ENCODE peak calls at places on chromosomes 13 and 19, in seven cellular contexts. J is WTC11, S is WERI-Rb-1, E is GM12865, C is nephron progenitor cell, G is IMR-90, N is heart left ventricle. H is an unnamed sample.

GRCh38 chr13:73602295-73602694 is 531.9 kb downstream of the KLF12 start:
- DNase-seq in G (peak), S (peak), E (no peak), N (no peak), J (no peak), C (no peak), H (no peak)

GRCh38 chr19:45385392-45386221 is 15.2 kb upstream of the ERCC2 start:
- DNase-seq in C (no peak), E (no peak), N (no peak), G (no peak), J (peak), S (no peak), H (peak)

GRCh38 chr19:37813340-37813739 is 34.0 kb upstream of the ZNF573 start:
- DNase-seq in J (no peak), E (no peak), N (no peak), S (no peak), C (no peak), G (no peak), H (no peak)

GRCh38 chr19:2976609-2977000 is 759 bp upstream of the TLE6 start:
- DNase-seq in E (no peak), J (no peak), S (no peak), C (no peak), N (no peak), G (no peak), H (no peak)

GRCh38 chr13:44155422-44156293 is 218.0 kb upstream of the SERP2 start:
- DNase-seq in S (no peak), E (no peak), J (peak), N (peak), C (peak), G (peak), H (no peak)

GRCh38 chr19:12833747-12834417 is 497 bp downstream of the RTBDN start:
- DNase-seq in E (peak), C (peak), J (peak), S (peak), G (no peak), N (no peak), H (peak)

GRCh38 chr13:20904908-20905307 is 2.4 kb upstream of the XPO4 start:
- DNase-seq in N (no peak), S (no peak), J (no peak), G (no peak), C (no peak), E (no peak), H (no peak)

GRCh38 chr13:67075239-67075638 is 154.9 kb downstream of the PCDH9 start:
- DNase-seq in S (no peak), N (no peak), E (no peak), G (peak), J (no peak), C (no peak), H (no peak)

GRCh38 chr13:76939215-76939614 is 9.1 kb upstream of the ACOD1 start:
- DNase-seq in C (no peak), N (no peak), S (no peak), G (peak), E (no peak), J (no peak), H (no peak)

GRCh38 chr19:28934626-28935025 is 278.3 kb downstream of the UQCRFS1 start:
- DNase-seq in C (no peak), G (peak), S (no peak), J (no peak), E (no peak), N (no peak), H (no peak)

GRCh38 chr13:66489172-66489571 is 741.0 kb downstream of the PCDH9 start:
- DNase-seq in G (no peak), J (no peak), N (no peak), S (no peak), C (no peak), E (no peak), H (no peak)

GRCh38 chr13:98397221-98397620 is 179.7 kb downstream of the STK24 start:
- DNase-seq in S (no peak), C (no peak), N (no peak), E (no peak), G (peak), J (no peak), H (no peak)
- TF ChIP-seq CTCF in S (peak), C (no peak), N (peak), E (no peak), G (peak), J (no peak), H (no peak)

DNA sequence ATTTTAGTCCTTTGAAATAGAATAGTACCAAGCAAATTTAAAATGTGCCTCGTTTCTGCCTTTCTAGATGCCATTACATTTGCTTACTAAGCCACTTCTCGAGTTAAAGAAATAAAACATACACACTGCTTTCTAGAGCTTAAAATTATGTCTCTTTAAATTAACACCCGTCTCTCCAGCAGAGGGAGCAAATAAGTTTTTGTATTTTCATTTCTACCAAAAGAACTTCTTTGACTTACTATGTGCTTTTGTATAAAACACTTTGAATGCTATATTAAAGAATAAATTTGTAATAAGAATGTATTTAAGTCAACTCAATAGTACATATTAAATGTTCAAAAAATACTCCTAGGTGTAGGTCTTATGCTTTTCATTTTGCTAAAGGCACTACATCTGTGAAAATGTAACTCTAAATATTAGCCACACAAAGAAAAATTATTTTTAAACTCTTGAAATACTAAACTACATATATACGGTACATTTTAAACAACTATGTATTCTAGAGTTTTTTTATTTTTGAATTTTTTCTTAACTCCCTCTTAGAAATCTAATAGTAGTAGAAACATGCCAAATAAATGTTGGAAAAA is 269.3 kb upstream of the MIR17HG start:
- DNase-seq in J (no peak), G (no peak), N (no peak), S (no peak), C (no peak), E (no peak), H (no peak)
- TF ChIP-seq CTCF in J (peak), G (no peak), N (peak), S (no peak), C (peak), E (peak), H (peak)

GRCh38 chr13:88541993-88542392 is 870.8 kb downstream of the SLITRK5 start:
- DNase-seq in E (no peak), S (no peak), G (no peak), C (no peak), N (no peak), J (no peak), H (no peak)
- TF ChIP-seq CTCF in E (no peak), S (no peak), G (no peak), C (no peak), N (no peak), J (no peak), H (no peak)

GRCh38 chr13:104616990-104617389 is 1550.8 kb upstream of the SLC10A2 start:
- DNase-seq in J (no peak), N (no peak), S (no peak), C (no peak), E (peak), G (no peak), H (no peak)
- TF ChIP-seq CTCF in J (no peak), N (no peak), S (no peak), C (no peak), E (no peak), G (no peak), H (no peak)

DNA sequence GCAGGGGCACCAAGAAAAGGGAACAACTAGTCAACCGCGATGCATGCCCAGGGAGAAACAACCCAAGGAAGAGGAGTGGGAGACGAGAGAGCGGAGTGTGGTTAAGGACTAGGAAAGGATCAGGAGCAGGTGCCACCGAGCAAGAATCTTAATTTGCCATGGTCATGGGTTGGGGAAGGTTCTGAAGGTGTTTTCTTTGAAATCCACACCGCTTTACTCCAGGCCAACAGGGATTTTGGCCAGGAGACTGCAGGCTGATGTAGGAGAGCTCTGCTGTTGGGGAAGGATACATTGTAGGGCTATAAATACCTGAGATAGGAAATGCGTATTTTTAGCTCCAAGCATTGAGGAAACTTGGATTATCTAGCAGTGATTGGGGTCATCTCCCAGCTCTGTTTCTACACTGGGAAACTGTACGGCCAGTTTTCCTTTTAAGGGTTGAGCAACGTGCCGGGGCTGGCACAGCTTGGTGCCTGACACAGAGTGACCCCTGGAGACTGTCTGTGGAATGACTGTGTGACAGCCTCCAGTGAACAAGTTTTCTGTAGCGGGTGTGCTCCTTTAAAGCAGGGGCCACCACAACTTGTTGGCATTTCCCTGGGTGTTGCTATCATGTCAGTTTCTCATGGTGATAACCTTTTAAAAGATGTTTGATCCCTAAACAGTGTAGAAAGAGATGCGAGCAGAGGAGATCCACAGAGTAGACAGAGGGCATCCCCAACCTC is 34.2 kb downstream of the ZNF536 start:
- DNase-seq in J (peak), C (peak), S (peak), N (peak), E (peak), G (no peak), H (no peak)
- TF ChIP-seq CTCF in J (no peak), C (peak), S (peak), N (peak), E (peak), G (no peak), H (no peak)

GRCh38 chr13:50512602-50513527 is 330.6 kb downstream of the DLEU7 start:
- DNase-seq in G (peak), E (peak), N (peak), C (peak), S (no peak), J (no peak), H (no peak)
- TF ChIP-seq CTCF in G (no peak), E (no peak), N (peak), C (no peak), S (no peak), J (no peak), H (no peak)

GRCh38 chr19:35154535-35155406 is at the start of gene FXYD5:
- DNase-seq in N (peak), C (peak), G (peak), E (peak), S (peak), J (peak), H (peak)

GRCh38 chr19:35156673-35157014 is 2.1 kb downstream of the FXYD5 start:
- DNase-seq in G (no peak), S (no peak), C (no peak), E (no peak), J (no peak), N (no peak), H (no peak)

GRCh38 chr19:35153701-35154534 is 617 bp upstream of the FXYD5 start:
- DNase-seq in G (no peak), N (peak), S (peak), C (peak), E (peak), J (peak), H (peak)

GRCh38 chr19:35155981-35156672 is 1.6 kb downstream of the FXYD5 start:
- DNase-seq in C (no peak), S (no peak), E (no peak), N (no peak), J (no peak), G (no peak), H (no peak)

GRCh38 chr19:35155441-35155840 is 906 bp downstream of the FXYD5 start:
- DNase-seq in S (no peak), E (peak), N (no peak), G (no peak), C (no peak), J (no peak), H (peak)
- TF ChIP-seq CTCF in S (no peak), E (no peak), N (no peak), G (no peak), C (no peak), J (no peak), H (no peak)

DNA sequence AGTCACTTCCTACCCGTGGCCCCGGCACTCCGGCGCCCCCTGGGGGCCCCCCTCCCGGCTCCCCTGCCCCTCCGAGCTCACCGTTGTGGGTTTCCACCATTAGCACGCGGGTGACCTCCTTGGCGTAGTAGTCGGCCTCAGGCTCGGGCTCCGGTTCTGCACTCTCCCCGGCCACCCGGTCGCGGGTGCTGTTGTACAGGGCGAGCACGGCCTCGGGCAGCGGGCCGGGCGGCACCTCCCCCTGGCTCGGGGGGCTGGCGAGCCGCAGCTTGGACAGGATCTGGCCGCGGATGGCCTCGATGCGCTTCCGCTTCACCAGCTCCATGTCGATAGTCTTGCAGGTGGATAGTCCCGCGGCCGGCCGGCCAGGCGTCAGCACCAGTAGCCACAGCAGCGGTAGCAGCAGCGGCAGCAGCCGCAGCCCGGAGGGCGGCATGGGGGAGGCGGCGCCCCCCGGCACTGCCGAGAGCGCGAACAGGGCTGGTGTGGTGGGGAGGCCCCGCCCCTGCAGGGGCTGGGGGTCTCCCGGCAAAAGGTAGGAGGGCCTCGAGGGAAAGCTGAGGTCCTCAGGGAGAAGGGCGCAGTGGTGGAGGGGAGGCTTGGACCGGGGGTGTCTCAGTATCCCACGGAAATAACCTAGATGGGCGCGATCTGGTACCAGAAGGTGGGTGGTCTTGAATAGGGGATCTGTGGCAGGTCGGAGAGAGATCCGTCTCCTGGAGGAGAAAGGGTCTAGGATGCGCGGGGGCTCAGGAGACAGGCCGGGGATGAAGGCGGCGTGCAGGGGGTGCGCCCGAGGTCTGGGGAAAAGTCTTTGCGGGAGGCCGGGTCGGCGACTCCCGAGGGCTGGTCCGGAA is 885 bp downstream of the TGFB1 start:
- DNase-seq in E (peak), C (peak), G (peak), N (peak), S (peak), J (peak), H (peak)
- TF ChIP-seq CTCF in E (peak), C (peak), G (peak), N (peak), S (peak), J (no peak), H (peak)

DNA sequence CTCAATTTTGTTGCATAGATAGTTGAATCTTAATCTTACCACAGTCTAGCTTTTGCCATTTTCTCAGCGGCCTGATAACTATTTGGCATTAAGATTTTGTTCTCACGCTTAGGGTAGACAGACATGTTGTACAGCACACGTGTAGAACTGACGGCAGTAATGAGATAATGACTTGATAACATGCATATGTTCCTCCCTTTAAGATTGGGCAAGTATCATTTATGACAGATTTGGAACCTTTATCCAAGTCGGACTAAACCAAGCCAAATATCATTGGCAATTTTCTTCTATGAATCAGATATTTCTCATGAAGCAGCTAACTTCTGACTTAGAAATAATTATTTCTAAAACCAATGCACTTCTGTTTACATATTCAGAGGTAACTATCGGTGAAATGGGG is 205.5 kb downstream of the NDFIP2 start:
- DNase-seq in E (no peak), S (no peak), J (no peak), C (no peak), N (no peak), G (peak), H (no peak)
- TF ChIP-seq CTCF in E (no peak), S (no peak), J (no peak), C (no peak), N (no peak), G (no peak), H (no peak)

DNA sequence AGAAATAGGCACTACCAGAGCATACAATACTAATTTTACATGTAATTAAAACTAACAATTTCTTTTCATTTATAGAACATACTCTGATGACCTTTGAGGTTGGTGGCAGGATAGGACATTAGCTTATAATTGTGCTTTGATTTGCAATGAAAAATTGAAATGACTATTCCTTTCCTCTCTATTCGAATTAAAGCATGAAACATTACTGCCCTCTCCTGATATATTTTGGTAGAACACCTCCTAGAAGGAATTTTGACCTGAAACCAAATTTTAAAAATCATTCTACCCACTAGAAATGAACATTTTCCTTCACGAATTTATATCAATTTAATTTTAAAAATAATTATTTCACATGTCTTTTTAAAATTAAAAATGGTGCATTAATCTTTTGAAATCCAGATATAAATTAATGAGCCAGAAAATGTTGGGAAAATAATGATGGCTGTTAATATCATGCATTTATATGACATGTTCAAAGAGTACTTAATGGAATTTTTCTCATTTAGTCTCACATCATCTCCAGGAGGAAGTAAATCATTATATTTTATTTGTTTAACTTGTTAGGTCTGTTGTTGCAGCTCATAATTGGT is 556.3 kb upstream of the ARGLU1 start:
- DNase-seq in G (peak), S (no peak), E (no peak), J (no peak), N (no peak), C (no peak), H (no peak)
- TF ChIP-seq CTCF in G (peak), S (peak), E (peak), J (peak), N (peak), C (peak), H (peak)

H was measured in glutamatergic neuron.